ENCODE peak calls at places on chromosomes 16 and 17, in four cellular contexts. D is fibroblast of villous mesenchyme, R is NCI-H2171, J is fibroblast of the conjunctiva. Q is an unnamed sample.

GRCh38 chr17:75894049-75894742 is 2.6 kb downstream of the TRIM65 start:
- DNase-seq in R (no peak), D (no peak), J (no peak), Q (no peak)

GRCh38 chr16:67163164-67163902 is 1.2 kb upstream of the HSF4 start:
- DNase-seq in R (peak), J (no peak), D (peak), Q (no peak)

GRCh38 chr17:77995146-77995852 is 36.8 kb downstream of the TNRC6C start:
- DNase-seq in J (no peak), R (no peak), D (no peak), Q (no peak)

GRCh38 chr16:81500833-81501521 is 56.4 kb downstream of the CMIP start:
- DNase-seq in R (no peak), D (peak), J (no peak), Q (peak)

GRCh38 chr17:30275911-30276310 is 15.8 kb downstream of the BLMH start:
- DNase-seq in J (no peak), D (no peak), R (no peak), Q (no peak)

GRCh38 chr17:28133562-28133970 is 91.1 kb downstream of the NLK start:
- DNase-seq in D (peak), J (no peak), R (no peak), Q (no peak)

GRCh38 chr16:21053595-21053994 is 97.1 kb downstream of the DNAH3 start:
- DNase-seq in J (no peak), D (no peak), R (no peak), Q (no peak)

GRCh38 chr17:63399856-63400255 is 46.2 kb downstream of the CYB561 start:
- DNase-seq in J (peak), R (no peak), D (peak), Q (no peak)

GRCh38 chr16:25692734-25693508 is 1.2 kb downstream of the HS3ST4 start:
- DNase-seq in R (no peak), D (no peak), J (no peak), Q (no peak)

GRCh38 chr17:72030067-72030899 is 90.5 kb upstream of the SOX9 start:
- DNase-seq in J (peak), D (peak), R (no peak), Q (no peak)

GRCh38 chr16:89322381-89323119 is 105.0 kb downstream of the ZNF778 start:
- DNase-seq in D (peak), R (peak), J (peak), Q (no peak)

GRCh38 chr16:5461574-5461973 is 364.0 kb upstream of the EEF2KMT start:
- DNase-seq in D (no peak), R (no peak), J (no peak), Q (no peak)

GRCh38 chr16:50981951-50982350 is 169.1 kb downstream of the SALL1 start:
- DNase-seq in J (no peak), D (no peak), R (no peak), Q (no peak)

GRCh38 chr17:78117027-78117981 is 11.3 kb downstream of the TMC6 start:
- DNase-seq in D (no peak), R (peak), J (no peak), Q (no peak)

GRCh38 chr17:83186226-83186625 is 106.8 kb downstream of the METRNL start:
- DNase-seq in R (no peak), J (no peak), D (no peak), Q (no peak)

GRCh38 chr16:89407282-89407924 is 83.0 kb downstream of the ANKRD11 start:
- DNase-seq in R (no peak), D (no peak), J (no peak), Q (no peak)

GRCh38 chr17:80456465-80457235 is 19.8 kb downstream of the NPTX1 start:
- DNase-seq in R (no peak), J (no peak), D (peak), Q (no peak)

GRCh38 chr17:73089322-73089721 is 3.2 kb downstream of the SLC39A11 start:
- DNase-seq in J (no peak), R (no peak), D (no peak), Q (no peak)

Q was measured in AG09309.